ENCODE peak calls at places on chromosomes 3 and 15, in six cellular contexts. E is left lung, Z is fibroblast of mammary gland, U is coronary artery, V is T-cell, I is BJ. O is an unnamed sample.

GRCh38 chr15:59247364-59247763 is 40.7 kb downstream of the LDHAL6B start:
- DNase-seq in Z (peak; percentile 76), I (no peak), V (peak; percentile 57), E (no peak), U (no peak), O (peak; percentile 16)

GRCh38 chr15:40594429-40594836 is 384 bp downstream of the KNL1 start:
- DNase-seq in I (peak; percentile 6), Z (peak; percentile 43), V (no peak), E (peak; percentile 91), U (peak; percentile 77), O (no peak)

GRCh38 chr3:64848127-64848526 is 160.3 kb upstream of the ADAMTS9 start:
- DNase-seq in E (no peak), I (no peak), U (no peak), Z (no peak), V (no peak), O (no peak)

GRCh38 chr15:94295275-94295674 is 63.9 kb downstream of the MCTP2 start:
- DNase-seq in E (no peak), I (no peak), Z (no peak), U (no peak), V (no peak), O (no peak)

GRCh38 chr15:83784975-83785374 is 131.1 kb downstream of the ADAMTSL3 start:
- DNase-seq in U (no peak), I (no peak), E (no peak), Z (peak; percentile 69), V (no peak), O (no peak)

GRCh38 chr3:79167651-79168416 is 600.0 kb downstream of the ROBO1 start:
- DNase-seq in E (no peak), I (peak; percentile 85), V (no peak), Z (peak; percentile 96), U (no peak), O (no peak)

GRCh38 chr3:50373146-50373864 is 14.0 kb upstream of the TMEM115 start:
- DNase-seq in U (no peak), Z (no peak), V (no peak), E (no peak), I (no peak), O (no peak)

GRCh38 chr3:182027366-182027765 is 315.6 kb downstream of the SOX2 start:
- DNase-seq in I (no peak), U (no peak), V (no peak), Z (no peak), E (no peak), O (no peak)

GRCh38 chr15:89101302-89102191 is 13.3 kb downstream of the ABHD2 start:
- DNase-seq in V (no peak), U (peak; percentile 96), Z (peak; percentile 98), I (peak; percentile 90), E (peak; percentile 75), O (no peak)

GRCh38 chr3:136925425-136926190 is 32.2 kb upstream of the IL20RB start:
- DNase-seq in U (no peak), E (no peak), Z (no peak), V (no peak), I (no peak), O (no peak)